ENCODE peak calls at places on chromosomes 6 and 20, in ten cellular contexts. F is tibial nerve; M is substantia nigra; N is AG04450; U is naive thymus-derived CD4-positive, alpha-beta T cell; H is fibroblast of lung; O is osteoblast; C is testis; Q is heart left ventricle; Y is H9. R is an unnamed sample.

GRCh38 chr20:17655865-17656489 is 26.1 kb downstream of the RRBP1 start:
- DNase-seq in H (peak; percentile 69), M (no peak), O (peak; percentile 76), N (no peak), C (no peak), U (no peak), F (no peak), Y (peak; percentile 62), Q (no peak), R (no peak)

GRCh38 chr6:150078788-150079187 is 9.9 kb upstream of the ULBP3 start:
- DNase-seq in M (no peak), O (no peak), N (no peak), Y (no peak), U (no peak), Q (no peak), H (peak; percentile 60), C (no peak), F (no peak), R (no peak)

GRCh38 chr20:50291428-50292323 is 101.0 kb downstream of the CEBPB start:
- DNase-seq in Y (no peak), C (no peak), N (no peak), U (no peak), H (no peak), Q (no peak), O (peak; percentile 51), F (no peak), M (no peak), R (no peak)

GRCh38 chr6:28922841-28923317 is 906 bp downstream of the TRIM27 start:
- DNase-seq in N (no peak), Y (no peak), M (no peak), O (peak; percentile 65), Q (peak; percentile 56), F (no peak), H (peak; percentile 47), U (peak; percentile 28), C (peak; percentile 64), R (no peak)

GRCh38 chr6:38636027-38636426 is 3.7 kb downstream of the BTBD9 start:
- DNase-seq in M (no peak), H (no peak), Q (no peak), U (no peak), N (no peak), O (no peak), Y (no peak), F (no peak), C (no peak), R (no peak)

GRCh38 chr20:846894-847278 is 13.4 kb downstream of the FAM110A start:
- DNase-seq in C (no peak), O (no peak), Y (no peak), H (no peak), N (no peak), Q (no peak), U (peak; percentile 56), F (no peak), M (no peak), R (no peak)

GRCh38 chr6:170134077-170135040 is 156.5 kb downstream of the DLL1 start:
- DNase-seq in Y (no peak), C (peak; percentile 65), H (no peak), F (no peak), M (peak; percentile 69), U (no peak), Q (peak; percentile 37), N (no peak), O (peak; percentile 83), R (no peak)

GRCh38 chr6:107784669-107785068 is 39.4 kb downstream of the SCML4 start:
- DNase-seq in H (peak; percentile 68), O (peak; percentile 85), U (no peak), Y (no peak), N (no peak), M (no peak), Q (no peak), F (no peak), C (no peak), R (no peak)

GRCh38 chr6:43861212-43861918 is 91.4 kb downstream of the VEGFA start:
- DNase-seq in F (no peak), O (no peak), N (no peak), U (no peak), M (no peak), Q (no peak), Y (no peak), C (no peak), H (no peak), R (no peak)

GRCh38 chr20:63253438-63254236 is 626 bp downstream of the NKAIN4 start:
- DNase-seq in M (peak; percentile 42), N (no peak), C (peak; percentile 50), F (no peak), Q (no peak), Y (peak; percentile 79), U (no peak), O (no peak), H (no peak), R (no peak)

GRCh38 chr6:31900917-31901414 is 920 bp downstream of the ZBTB12 start:
- DNase-seq in O (no peak), Q (no peak), C (peak; percentile 29), U (no peak), M (peak; percentile 47), F (no peak), N (no peak), Y (peak; percentile 58), H (no peak), R (no peak)

GRCh38 chr20:51275816-51276215 is 252.9 kb upstream of the KCNG1 start:
- DNase-seq in C (no peak), Q (no peak), U (no peak), Y (no peak), O (peak; percentile 86), N (peak; percentile 7), F (no peak), M (no peak), H (peak; percentile 38), R (no peak)

GRCh38 chr6:62669831-62670230 is 383.8 kb upstream of the KHDRBS2 start:
- DNase-seq in N (no peak), M (no peak), U (no peak), C (no peak), Y (no peak), O (no peak), Q (no peak), F (no peak), H (no peak), R (no peak)

GRCh38 chr6:157763129-157763893 is 59.7 kb upstream of the SNX9 start:
- DNase-seq in Q (peak; percentile 56), F (no peak), O (no peak), Y (peak; percentile 98), N (no peak), H (peak; percentile 65), U (no peak), M (peak; percentile 51), C (peak; percentile 23), R (no peak)

GRCh38 chr6:87183687-87184086 is 28.3 kb downstream of the ZNF292 start:
- DNase-seq in N (no peak), U (no peak), F (no peak), Q (no peak), H (peak; percentile 69), O (peak; percentile 76), C (no peak), M (no peak), Y (no peak), R (no peak)

DNA sequence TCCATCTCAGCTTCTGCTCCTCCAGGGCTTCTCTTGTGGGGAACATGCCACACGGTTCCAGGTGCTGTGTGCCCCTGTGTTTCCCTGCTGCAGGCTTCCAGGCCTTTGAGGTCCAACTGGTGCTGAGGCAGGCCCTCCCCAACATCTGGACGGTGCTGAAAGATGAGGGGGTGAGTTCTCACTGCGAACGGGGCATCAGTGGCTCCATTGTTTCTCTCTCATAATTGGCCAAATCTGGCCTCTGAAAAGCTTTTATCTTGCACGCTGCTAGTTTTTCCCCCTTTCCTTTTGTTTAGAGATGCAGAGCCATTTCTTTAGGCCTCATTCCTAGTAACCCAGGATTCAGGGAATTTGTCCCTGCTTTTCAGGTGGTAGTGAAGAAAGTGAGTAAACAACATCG is 8.6 kb downstream of the PNLDC1 start:
- DNase-seq in F (no peak), Y (no peak), U (no peak), N (no peak), C (no peak), M (no peak), H (no peak), Q (no peak), O (no peak), R (no peak)
- H3K27ac ChIP-seq in F (no peak overlapping the region), Y (no peak overlapping the region), U (no peak overlapping the region), N (no peak overlapping the region), C (no peak overlapping the region), M (peak overlapping the region; percentile 75), H (no peak overlapping the region), Q (no peak overlapping the region), O (no peak overlapping the region), R (no peak overlapping the region)

DNA sequence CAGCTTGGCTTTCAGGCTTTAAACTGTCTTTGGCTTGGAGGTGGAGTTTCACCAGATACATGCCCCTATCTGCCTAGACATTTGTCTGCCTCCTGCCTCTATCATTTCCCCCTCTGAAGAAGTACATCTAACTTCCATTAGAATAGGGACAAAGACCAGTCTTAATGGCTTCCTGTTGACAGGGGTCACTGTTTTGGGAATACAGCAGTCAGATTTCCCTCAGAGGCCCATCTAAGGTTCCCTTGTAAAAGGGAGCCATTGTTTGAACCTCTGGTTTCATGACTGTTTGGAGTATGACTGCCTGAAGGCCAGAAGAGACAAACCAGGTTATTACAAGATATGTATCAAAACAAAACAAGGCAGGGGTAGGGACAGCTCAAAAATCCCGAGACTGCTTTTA is 665.7 kb upstream of the GJE1 start:
- DNase-seq in Y (no peak), M (no peak), Q (no peak), N (no peak), O (no peak), C (no peak), U (no peak), F (no peak), H (no peak), R (no peak)
- H3K27ac ChIP-seq in Y (no peak overlapping the region), M (no peak overlapping the region), Q (no peak overlapping the region), N (no peak overlapping the region), O (no peak overlapping the region), C (no peak overlapping the region), U (no peak overlapping the region), F (no peak overlapping the region), H (no peak overlapping the region), R (no peak overlapping the region)

GRCh38 chr20:20466341-20466879 is 98.5 kb downstream of the INSM1 start:
- DNase-seq in Q (no peak), U (no peak), C (no peak), M (no peak), O (peak; percentile 45), F (no peak), H (peak; percentile 91), N (no peak), Y (no peak), R (no peak)
- H3K27ac ChIP-seq in Q (no peak overlapping the region), U (no peak overlapping the region), C (no peak overlapping the region), M (no peak overlapping the region), O (peak overlapping the region; percentile 40), F (no peak overlapping the region), H (no peak overlapping the region), N (no peak overlapping the region), Y (no peak overlapping the region), R (peak overlapping the region; percentile 11)

DNA sequence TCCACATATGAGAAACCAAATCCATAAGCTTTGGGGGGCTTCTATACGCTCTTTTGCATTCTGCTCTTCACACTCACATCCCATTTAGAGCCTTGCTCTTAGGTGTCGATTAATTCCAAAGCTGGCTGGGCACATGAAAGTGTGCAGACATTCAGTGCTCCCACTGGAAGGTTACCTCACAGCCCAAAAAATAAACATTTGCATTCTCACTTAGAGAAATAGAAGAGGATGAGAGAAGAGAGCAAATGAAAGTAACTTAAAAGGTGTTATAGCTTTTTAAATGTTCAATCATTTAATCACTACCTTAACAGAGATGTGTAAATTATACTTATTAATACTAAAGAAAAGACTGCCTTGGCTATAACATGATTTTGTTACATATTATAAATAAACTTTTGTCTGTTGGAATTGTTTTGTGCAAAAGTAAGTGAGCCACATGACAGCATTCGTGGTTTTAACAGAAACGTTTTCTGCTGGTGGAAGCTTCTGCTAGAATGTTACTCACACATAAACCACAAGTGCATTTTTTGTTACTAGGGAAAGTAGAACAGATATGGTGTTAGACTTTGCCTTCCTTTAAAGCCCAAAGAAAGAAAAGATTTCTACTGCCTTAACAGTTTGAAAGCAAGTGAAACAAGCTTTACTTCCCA is 116.7 kb downstream of the SIM1 start:
- DNase-seq in H (peak; percentile 89), F (no peak), C (no peak), Q (no peak), N (peak; percentile 33), O (peak; percentile 51), U (no peak), Y (no peak), M (no peak), R (no peak)
- H3K27ac ChIP-seq in H (no peak overlapping the region), F (no peak overlapping the region), C (no peak overlapping the region), Q (no peak overlapping the region), N (no peak overlapping the region), O (peak overlapping the region; percentile 53), U (no peak overlapping the region), Y (no peak overlapping the region), M (no peak overlapping the region), R (no peak overlapping the region)